ENCODE peak calls at places on chromosomes 13 and 19, in ten cellular contexts. H is stomach, X is SK-N-SH, I is transverse colon, F is ovary, J is upper lobe of left lung, B is GM12878, S is sigmoid colon, W is suprapubic skin, N is A549. P is an unnamed sample.
A peak's percentile ranks its signal among the peaks of the same experiment; 100 is the strongest.

GRCh38 chr19:29329460-29330134 is 116.6 kb upstream of the UQCRFS1 start:
- DNase-seq in H (no peak), X (no peak), I (no peak), F (no peak), J (no peak), B (no peak), S (no peak), W (no peak), N (peak; percentile 36), P (no peak)

GRCh38 chr19:50406829-50407228 is 11.9 kb upstream of the SPIB start:
- DNase-seq in H (no peak), X (no peak), I (no peak), F (no peak), J (no peak), B (no peak), S (no peak), W (no peak), N (no peak), P (no peak)

GRCh38 chr13:77325371-77325941 is 1.4 kb downstream of the MYCBP2 start:
- DNase-seq in H (no peak), X (peak; percentile 6), I (no peak), F (no peak), J (no peak), B (no peak), S (no peak), W (no peak), N (no peak), P (no peak)

GRCh38 chr13:26280822-26281221 is 26.9 kb downstream of the CDK8 start:
- DNase-seq in H (no peak), X (no peak), I (no peak), F (no peak), J (no peak), B (no peak), S (no peak), W (no peak), N (no peak), P (no peak)

GRCh38 chr13:20686863-20687579 is 16.5 kb upstream of the IL17D start:
- DNase-seq in H (no peak), X (no peak), I (no peak), F (no peak), J (no peak), B (no peak), S (no peak), W (no peak), N (no peak), P (no peak)

GRCh38 chr13:110890279-110891150 is 24.4 kb downstream of the ANKRD10 start:
- DNase-seq in H (no peak), X (no peak), I (no peak), F (no peak), J (no peak), B (no peak), S (no peak), W (no peak), N (no peak), P (no peak)

GRCh38 chr19:33461256-33462111 is 60.1 kb downstream of the PEPD start:
- DNase-seq in H (no peak), X (no peak), I (no peak), F (no peak), J (peak; percentile 14), B (no peak), S (no peak), W (peak; percentile 68), N (no peak), P (no peak)

GRCh38 chr19:47239610-47240296 is 8.8 kb upstream of the BBC3 start:
- DNase-seq in H (peak; percentile 58), X (peak; percentile 97), I (peak; percentile 59), F (peak; percentile 67), J (peak; percentile 57), B (no peak), S (peak; percentile 87), W (no peak), N (no peak), P (no peak)

GRCh38 chr13:70333752-70334151 is 225.5 kb upstream of the KLHL1 start:
- DNase-seq in H (no peak), X (no peak), I (no peak), F (no peak), J (no peak), B (no peak), S (no peak), W (no peak), N (no peak), P (no peak)

GRCh38 chr13:43232866-43233265 is 209.5 kb downstream of the DNAJC15 start:
- DNase-seq in H (no peak), X (no peak), I (no peak), F (no peak), J (no peak), B (no peak), S (no peak), W (no peak), N (peak; percentile 1), P (no peak)

GRCh38 chr13:79450110-79450509 is 30.8 kb upstream of the NDFIP2 start:
- DNase-seq in H (no peak), X (no peak), I (no peak), F (no peak), J (no peak), B (no peak), S (no peak), W (no peak), N (no peak), P (no peak)

GRCh38 chr13:33262069-33262487 is 23.5 kb downstream of the STARD13 start:
- DNase-seq in H (no peak), X (no peak), I (peak; percentile 39), F (no peak), J (no peak), B (no peak), S (peak; percentile 72), W (no peak), N (no peak), P (no peak)
- TF ChIP-seq EP300 in H (no peak), X (peak; percentile 42), I (no peak), F (no peak), J (no peak), B (no peak), S (no peak), W (no peak), N (no peak), P (no peak)

GRCh38 chr13:27442797-27443196 is 7.6 kb downstream of the MTIF3 start:
- DNase-seq in H (no peak), X (no peak), I (peak; percentile 36), F (no peak), J (no peak), B (no peak), S (no peak), W (no peak), N (no peak), P (no peak)

GRCh38 chr13:27446986-27447583 is 3.3 kb downstream of the MTIF3 start:
- DNase-seq in H (no peak), X (no peak), I (peak; percentile 30), F (no peak), J (no peak), B (no peak), S (no peak), W (no peak), N (no peak), P (no peak)

GRCh38 chr13:27440408-27440807 is 10.0 kb downstream of the MTIF3 start:
- DNase-seq in H (no peak), X (no peak), I (no peak), F (no peak), J (no peak), B (no peak), S (no peak), W (no peak), N (no peak), P (no peak)

GRCh38 chr13:27437126-27437525 is 12.7 kb downstream of the GTF3A start:
- DNase-seq in H (no peak), X (no peak), I (no peak), F (no peak), J (no peak), B (no peak), S (no peak), W (no peak), N (no peak), P (no peak)

GRCh38 chr13:27442071-27442647 is 8.2 kb downstream of the MTIF3 start:
- DNase-seq in H (no peak), X (no peak), I (peak; percentile 58), F (no peak), J (no peak), B (no peak), S (no peak), W (no peak), N (no peak), P (no peak)
- TF ChIP-seq EP300 in H (no peak), X (no peak), I (no peak), F (no peak), J (no peak), B (no peak), S (no peak), W (no peak), N (no peak), P (no peak)

DNA sequence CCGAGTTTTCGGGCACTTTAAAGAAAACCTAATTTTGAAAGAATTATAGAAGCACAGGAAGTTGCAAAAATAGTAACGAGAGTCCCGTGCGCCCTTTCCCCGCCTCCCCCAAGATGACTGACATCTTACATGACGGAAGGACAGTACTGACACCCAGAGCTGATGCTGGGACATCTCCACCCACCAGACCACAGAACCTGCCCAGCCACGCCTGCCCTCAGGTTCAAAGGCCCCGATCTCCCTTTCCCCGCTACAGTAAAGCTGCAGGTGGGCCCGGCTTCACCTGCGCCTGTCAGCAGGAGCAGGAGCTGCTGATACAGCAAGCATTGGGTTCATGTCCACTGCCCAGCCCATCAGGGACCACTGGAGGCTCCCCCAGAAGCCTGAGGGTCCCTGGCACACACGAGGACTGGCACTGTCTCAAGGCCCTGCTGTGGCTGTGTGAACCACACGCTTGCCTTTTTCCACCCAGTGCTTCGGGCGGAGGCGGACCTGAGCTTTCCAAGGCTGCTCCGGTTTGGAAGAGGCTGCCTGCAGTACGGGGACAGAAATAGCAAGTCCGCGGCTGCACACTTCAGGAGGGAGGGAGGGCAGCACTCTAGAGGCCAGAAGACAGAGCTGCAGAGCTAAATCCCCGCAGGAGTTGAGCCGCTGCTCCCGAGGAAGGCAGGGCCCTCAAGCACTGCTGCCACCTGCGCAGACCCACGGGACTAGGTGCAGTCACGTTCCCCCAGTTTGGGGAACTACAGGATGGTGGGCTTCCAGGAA is 8.7 kb downstream of the MAP2K2 start:
- DNase-seq in H (peak; percentile 43), X (peak; percentile 7), I (peak; percentile 65), F (no peak), J (peak; percentile 55), B (peak; percentile 67), S (no peak), W (no peak), N (no peak), P (no peak)
- TF ChIP-seq EP300 in H (no peak), X (no peak), I (no peak), F (no peak), J (no peak), B (no peak), S (no peak), W (no peak), N (no peak), P (no peak)

DNA sequence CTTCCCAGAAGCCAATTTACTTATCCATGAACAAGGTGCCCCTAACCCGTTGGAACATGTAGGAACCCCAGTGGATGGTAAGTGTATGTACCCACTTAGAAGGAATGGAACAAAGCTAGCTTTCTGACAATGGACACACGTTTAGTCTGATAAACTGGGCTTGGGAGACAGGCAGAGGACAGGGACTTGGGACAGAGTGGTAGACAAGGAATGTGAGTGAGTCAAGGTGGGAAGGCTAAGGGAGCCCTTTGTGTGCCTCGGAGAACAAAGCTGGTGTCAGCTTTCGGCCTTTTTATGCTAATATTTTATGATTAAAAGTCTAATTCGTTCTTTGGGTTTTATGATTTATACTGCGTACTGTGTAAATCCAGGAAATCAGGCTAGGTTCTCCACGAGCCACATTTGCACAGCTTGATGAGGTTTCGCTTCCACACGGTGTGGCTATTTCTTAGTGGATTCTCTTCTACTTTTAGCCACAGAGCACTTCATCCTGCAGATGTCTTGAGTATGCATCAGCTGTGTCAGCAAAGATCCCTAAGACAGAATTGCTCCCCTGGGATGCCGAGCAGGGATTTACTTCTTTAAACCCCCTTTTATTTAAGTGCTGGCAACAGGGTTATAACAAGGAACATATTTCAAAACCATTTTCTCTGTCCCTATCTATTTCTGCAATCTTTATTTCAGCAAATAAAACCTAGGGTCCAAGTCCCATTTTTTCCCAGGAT is 258.5 kb downstream of the DLEU7 start:
- DNase-seq in H (no peak), X (no peak), I (no peak), F (no peak), J (no peak), B (no peak), S (no peak), W (no peak), N (no peak), P (no peak)
- TF ChIP-seq EP300 in H (no peak), X (no peak), I (no peak), F (no peak), J (no peak), B (no peak), S (no peak), W (no peak), N (no peak), P (no peak)